ENCODE peak calls at places on chromosomes 13 and 19, in four cellular contexts. One of them, this sample, is unnamed.

GRCh38 chr19:48837081-48837524 is 812 bp upstream of the HSD17B14 start:
- DNase-seq in HAP-1: peak
- DNase-seq in psoas muscle: peak
- DNase-seq in epithelial cell of prostate: no peak
- DNase-seq in this sample: peak

GRCh38 chr13:46297338-46297737 is 85.6 kb downstream of the LRRC63 start:
- DNase-seq in HAP-1: no peak
- DNase-seq in epithelial cell of prostate: no peak
- DNase-seq in psoas muscle: no peak
- DNase-seq in this sample: no peak

GRCh38 chr13:24267283-24267682 is 42.1 kb upstream of the C1QTNF9 start:
- DNase-seq in HAP-1: no peak
- DNase-seq in psoas muscle: no peak
- DNase-seq in epithelial cell of prostate: no peak
- DNase-seq in this sample: peak

GRCh38 chr19:29596080-29596479 is 10.0 kb upstream of the POP4 start:
- DNase-seq in psoas muscle: no peak
- DNase-seq in HAP-1: no peak
- DNase-seq in epithelial cell of prostate: no peak
- DNase-seq in this sample: no peak

GRCh38 chr19:6070179-6071102 is 39.9 kb downstream of the RFX2 start:
- DNase-seq in HAP-1: no peak
- DNase-seq in epithelial cell of prostate: no peak
- DNase-seq in psoas muscle: no peak
- DNase-seq in this sample: no peak

GRCh38 chr13:44879452-44880058 is 109.7 kb downstream of the NUFIP1 start:
- DNase-seq in epithelial cell of prostate: no peak
- DNase-seq in HAP-1: no peak
- DNase-seq in psoas muscle: no peak
- DNase-seq in this sample: no peak

GRCh38 chr13:35690546-35690945 is 214.1 kb upstream of the MAB21L1 start:
- DNase-seq in epithelial cell of prostate: peak
- DNase-seq in HAP-1: no peak
- DNase-seq in psoas muscle: no peak
- DNase-seq in this sample: no peak

GRCh38 chr13:110238795-110239194 is 68.2 kb downstream of the COL4A1 start:
- DNase-seq in psoas muscle: peak
- DNase-seq in epithelial cell of prostate: no peak
- DNase-seq in HAP-1: no peak
- DNase-seq in this sample: no peak

GRCh38 chr13:99385940-99386339 is 78.7 kb upstream of the GPR183 start:
- DNase-seq in epithelial cell of prostate: no peak
- DNase-seq in psoas muscle: no peak
- DNase-seq in HAP-1: no peak
- DNase-seq in this sample: no peak

GRCh38 chr19:34232566-34233481 is 21.5 kb upstream of the GARRE1 start:
- DNase-seq in psoas muscle: peak
- DNase-seq in HAP-1: peak
- DNase-seq in epithelial cell of prostate: peak
- DNase-seq in this sample: peak

GRCh38 chr13:51821666-51822065 is 17.7 kb upstream of the DHRS12 start:
- DNase-seq in HAP-1: no peak
- DNase-seq in psoas muscle: no peak
- DNase-seq in epithelial cell of prostate: no peak
- DNase-seq in this sample: no peak

GRCh38 chr13:112582305-112582704 is 5.6 kb downstream of the TUBGCP3 start:
- DNase-seq in epithelial cell of prostate: no peak
- DNase-seq in HAP-1: no peak
- DNase-seq in psoas muscle: no peak
- DNase-seq in this sample: no peak

GRCh38 chr13:101575591-101575990 is 123.1 kb downstream of the ITGBL1 start:
- DNase-seq in HAP-1: no peak
- DNase-seq in psoas muscle: no peak
- DNase-seq in epithelial cell of prostate: no peak
- DNase-seq in this sample: no peak

GRCh38 chr13:52319876-52320275 is 86.1 kb downstream of the THSD1 start:
- DNase-seq in epithelial cell of prostate: no peak
- DNase-seq in HAP-1: no peak
- DNase-seq in psoas muscle: no peak
- DNase-seq in this sample: no peak

GRCh38 chr19:34793562-34793961 is 20.5 kb upstream of the ZNF599 start:
- DNase-seq in psoas muscle: no peak
- DNase-seq in epithelial cell of prostate: no peak
- DNase-seq in HAP-1: no peak
- DNase-seq in this sample: no peak

GRCh38 chr13:27354379-27354778 is 70.0 kb upstream of the GTF3A start:
- DNase-seq in HAP-1: no peak
- DNase-seq in psoas muscle: no peak
- DNase-seq in epithelial cell of prostate: no peak
- DNase-seq in this sample: no peak

GRCh38 chr13:33090755-33091454 is 74.7 kb downstream of the KL start:
- DNase-seq in HAP-1: no peak
- DNase-seq in epithelial cell of prostate: no peak
- DNase-seq in psoas muscle: no peak
- DNase-seq in this sample: no peak

GRCh38 chr13:73000027-73000674 is 58.7 kb upstream of the KLF5 start:
- DNase-seq in psoas muscle: no peak
- DNase-seq in HAP-1: no peak
- DNase-seq in epithelial cell of prostate: peak
- DNase-seq in this sample: no peak

GRCh38 chr19:47542030-47542475 is 27.2 kb upstream of the NAPA start:
- DNase-seq in psoas muscle: no peak
- DNase-seq in HAP-1: no peak
- DNase-seq in epithelial cell of prostate: no peak
- DNase-seq in this sample: no peak

GRCh38 chr13:48626077-48626449 is 27.7 kb upstream of the CYSLTR2 start:
- DNase-seq in epithelial cell of prostate: no peak
- DNase-seq in psoas muscle: no peak
- DNase-seq in HAP-1: no peak
- DNase-seq in this sample: no peak

GRCh38 chr19:35986664-35987570 is 8.1 kb upstream of the SDHAF1 start:
- DNase-seq in epithelial cell of prostate: no peak
- DNase-seq in psoas muscle: peak
- DNase-seq in HAP-1: peak
- DNase-seq in this sample: no peak

GRCh38 chr19:31991984-31992655 is 353.3 kb upstream of the ZNF507 start:
- DNase-seq in psoas muscle: no peak
- DNase-seq in epithelial cell of prostate: no peak
- DNase-seq in HAP-1: no peak
- DNase-seq in this sample: no peak

GRCh38 chr13:99393791-99394735 is 86.9 kb upstream of the GPR183 start:
- DNase-seq in psoas muscle: no peak
- DNase-seq in HAP-1: no peak
- DNase-seq in epithelial cell of prostate: no peak
- DNase-seq in this sample: no peak

GRCh38 chr19:18006895-18007604 is 920 bp upstream of the ARRDC2 start:
- DNase-seq in HAP-1: peak
- DNase-seq in epithelial cell of prostate: no peak
- DNase-seq in psoas muscle: peak
- DNase-seq in this sample: peak

GRCh38 chr19:1157931-1158884 is 15.9 kb downstream of the SBNO2 start:
- DNase-seq in psoas muscle: peak
- DNase-seq in HAP-1: no peak
- DNase-seq in epithelial cell of prostate: no peak
- DNase-seq in this sample: no peak

GRCh38 chr13:102701331-102701730 is 6.5 kb upstream of the METTL21C start:
- DNase-seq in psoas muscle: no peak
- DNase-seq in epithelial cell of prostate: no peak
- DNase-seq in HAP-1: no peak
- DNase-seq in this sample: no peak

GRCh38 chr19:7395793-7396192 is 47.1 kb downstream of the ARHGEF18 start:
- DNase-seq in HAP-1: no peak
- DNase-seq in psoas muscle: no peak
- DNase-seq in epithelial cell of prostate: no peak
- DNase-seq in this sample: no peak

GRCh38 chr19:15453091-15453498 is 3.3 kb upstream of the WIZ start:
- DNase-seq in psoas muscle: no peak
- DNase-seq in epithelial cell of prostate: no peak
- DNase-seq in HAP-1: no peak
- DNase-seq in this sample: no peak

GRCh38 chr13:20069956-20070355 is 90.9 kb downstream of the GJA3 start:
- DNase-seq in HAP-1: no peak
- DNase-seq in psoas muscle: no peak
- DNase-seq in epithelial cell of prostate: no peak
- DNase-seq in this sample: no peak

GRCh38 chr13:55483626-55484158 is 1657.0 kb upstream of the PRR20A start:
- DNase-seq in epithelial cell of prostate: no peak
- DNase-seq in psoas muscle: no peak
- DNase-seq in HAP-1: no peak
- DNase-seq in this sample: no peak

GRCh38 chr13:99398916-99399622 is 91.9 kb upstream of the GPR183 start:
- DNase-seq in psoas muscle: no peak
- DNase-seq in epithelial cell of prostate: no peak
- DNase-seq in HAP-1: no peak
- DNase-seq in this sample: no peak

GRCh38 chr19:11528551-11529341 is at the start of gene ECSIT:
- DNase-seq in HAP-1: peak
- DNase-seq in psoas muscle: peak
- DNase-seq in epithelial cell of prostate: peak
- DNase-seq in this sample: peak